ENCODE peak calls at places on chromosome 5, in four cellular contexts. B is GM23338, U is SK-N-SH, Q is neural progenitor cell. V is an unnamed sample.

GRCh38 chr5:159800131-159800830 is 116.0 kb upstream of the ADRA1B start:
- DNase-seq in U (no peak), Q (no peak), B (no peak), V (no peak)

GRCh38 chr5:174501461-174502069 is 222.8 kb upstream of the MSX2 start:
- DNase-seq in U (no peak), B (no peak), Q (peak), V (no peak)

GRCh38 chr5:72600401-72600981 is 93.3 kb upstream of the ZNF366 start:
- DNase-seq in Q (no peak), U (no peak), B (no peak), V (no peak)

GRCh38 chr5:133925269-133925668 is 43.2 kb downstream of the C5orf15 start:
- DNase-seq in B (no peak), U (no peak), Q (no peak), V (no peak)

GRCh38 chr5:100273846-100274580 is 261.2 kb upstream of the FAM174A start:
- DNase-seq in B (no peak), Q (no peak), U (no peak), V (no peak)

GRCh38 chr5:206406-206805 is 11.5 kb downstream of the CCDC127 start:
- DNase-seq in B (no peak), U (no peak), Q (no peak), V (no peak)

GRCh38 chr5:17738461-17738860 is 104.2 kb downstream of the TAF11L14 start:
- DNase-seq in Q (no peak), B (no peak), U (no peak), V (no peak)

GRCh38 chr5:44663991-44664710 is 144.6 kb upstream of the MRPS30 start:
- DNase-seq in B (no peak), U (no peak), Q (no peak), V (no peak)

GRCh38 chr5:160169326-160169725 is 50.1 kb upstream of the PWWP2A start:
- DNase-seq in Q (no peak), B (no peak), U (no peak), V (no peak)

GRCh38 chr5:135053278-135053677 is 19.2 kb upstream of the PITX1 start:
- DNase-seq in U (no peak), Q (no peak), B (no peak), V (peak)

GRCh38 chr5:150723845-150724244 is 23.0 kb upstream of the RBM22 start:
- DNase-seq in Q (no peak), U (no peak), B (no peak), V (no peak)

GRCh38 chr5:157582731-157583580 is 7.4 kb upstream of the ADAM19 start:
- DNase-seq in B (no peak), Q (no peak), U (no peak), V (no peak)

GRCh38 chr5:83714780-83715179 is 5.9 kb downstream of the HAPLN1 start:
- DNase-seq in B (peak), U (no peak), Q (no peak), V (no peak)

GRCh38 chr5:132001647-132002561 is 9.6 kb downstream of the ACSL6 start:
- DNase-seq in Q (peak), U (no peak), B (peak), V (no peak)

GRCh38 chr5:35853652-35854051 is 3.0 kb upstream of the IL7R start:
- DNase-seq in U (no peak), Q (no peak), B (no peak), V (no peak)

GRCh38 chr5:36756848-36757247 is 119.7 kb upstream of the NIPBL start:
- DNase-seq in U (no peak), Q (no peak), B (no peak), V (no peak)

GRCh38 chr5:13976867-13977479 is 32.5 kb upstream of the DNAH5 start:
- DNase-seq in Q (peak), U (peak), B (peak), V (peak)

GRCh38 chr5:54347221-54347865 is 37.0 kb upstream of the ARL15 start:
- DNase-seq in U (no peak), Q (no peak), B (peak), V (peak)

GRCh38 chr5:61409568-61409967 is 77.5 kb downstream of the ZSWIM6 start:
- DNase-seq in Q (no peak), U (peak), B (no peak), V (no peak)

GRCh38 chr5:8650197-8650596 is 781.2 kb downstream of the MTRR start:
- DNase-seq in U (no peak), B (no peak), Q (no peak), V (no peak)

GRCh38 chr5:161446655-161447054 is 99.9 kb downstream of the GABRB2 start:
- DNase-seq in U (no peak), Q (no peak), B (no peak), V (no peak)

GRCh38 chr5:55438931-55439477 is 95.8 kb downstream of the PLPP1 start:
- DNase-seq in B (peak), Q (peak), U (no peak), V (no peak)

GRCh38 chr5:17882760-17883488 is 248.7 kb downstream of the TAF11L14 start:
- DNase-seq in B (peak), U (no peak), Q (peak), V (no peak)

GRCh38 chr5:140018920-140019644 is 24.0 kb downstream of the NRG2 start:
- DNase-seq in U (no peak), B (no peak), Q (no peak), V (no peak)

GRCh38 chr5:125719681-125720676 is 703.2 kb upstream of the GRAMD2B start:
- DNase-seq in Q (peak), B (peak), U (no peak), V (no peak)

GRCh38 chr5:20109326-20109725 is 121.3 kb upstream of the CDH18 start:
- DNase-seq in U (no peak), B (peak), Q (no peak), V (no peak)

GRCh38 chr5:98425626-98426025 is 347.8 kb upstream of the RGMB start:
- DNase-seq in U (no peak), B (no peak), Q (no peak), V (no peak)

GRCh38 chr5:131509811-131510210 is 125.2 kb downstream of the RAPGEF6 start:
- DNase-seq in U (no peak), Q (no peak), B (no peak), V (no peak)

GRCh38 chr5:181205735-181206401 is 872 bp upstream of the TRIM7 start:
- DNase-seq in U (no peak), Q (peak), B (no peak), V (no peak)

GRCh38 chr5:167361841-167362240 is 929.6 kb upstream of the WWC1 start:
- DNase-seq in Q (no peak), U (no peak), B (no peak), V (no peak)

GRCh38 chr5:107813559-107813958 is 142.8 kb upstream of the EFNA5 start:
- DNase-seq in Q (no peak), B (no peak), U (no peak), V (no peak)

GRCh38 chr5:9587135-9587534 is 41.3 kb upstream of the SEMA5A start:
- DNase-seq in Q (no peak), U (no peak), B (no peak), V (no peak)

GRCh38 chr5:97528941-97529340 is 345.9 kb upstream of the RIOK2 start:
- DNase-seq in B (no peak), Q (no peak), U (no peak), V (no peak)

DNA sequence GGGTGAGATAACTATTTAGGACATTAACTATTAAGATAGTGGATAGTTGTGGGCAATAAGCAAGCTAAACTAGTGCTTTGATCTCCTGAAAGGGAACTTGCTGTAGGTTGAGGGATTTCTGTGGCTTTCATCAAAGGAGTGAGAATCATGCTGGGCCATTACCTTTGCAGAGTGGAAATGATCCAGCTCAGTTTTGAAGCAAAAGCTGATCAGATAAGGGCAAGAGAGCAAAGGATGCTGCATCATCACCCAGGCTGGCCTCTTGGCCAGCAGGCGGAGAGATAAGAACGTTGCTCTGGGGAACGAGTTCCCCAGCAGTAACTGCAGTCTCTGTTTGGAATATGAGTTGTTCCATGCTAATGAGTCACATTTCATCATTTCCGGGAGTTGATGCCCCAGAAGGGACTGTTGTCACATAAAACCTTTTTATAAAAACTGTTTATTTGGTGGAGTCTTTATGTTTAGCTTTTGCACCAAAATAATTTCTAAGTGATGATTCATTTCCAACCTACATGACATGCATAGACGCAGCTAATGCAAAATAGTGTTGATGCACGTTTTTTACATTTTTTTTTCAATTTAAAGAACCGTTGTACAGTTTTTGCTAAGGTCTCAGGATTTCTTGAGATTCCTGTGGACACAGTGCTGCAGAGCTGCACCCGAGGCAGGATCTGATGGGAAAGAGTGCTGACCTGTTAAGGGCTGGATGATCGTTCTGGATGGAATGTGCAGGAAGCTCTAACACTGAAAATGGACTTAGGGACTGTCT is 99.3 kb downstream of the ACTBL2 start:
- DNase-seq in U (peak), B (peak), Q (no peak), V (peak)
- H2AFZ ChIP-seq in U (peak), B (peak), Q (no peak), V (peak)

GRCh38 chr5:80867233-80867632 is 92.9 kb upstream of the RASGRF2 start:
- DNase-seq in B (no peak), U (no peak), Q (no peak), V (no peak)
- H3K4me2 ChIP-seq in B (no peak), U (no peak), Q (no peak), V (no peak)

GRCh38 chr5:65102826-65103673 is 334.3 kb downstream of the CWC27 start:
- DNase-seq in U (peak), Q (peak), B (peak), V (peak)

GRCh38 chr5:65103674-65104035 is 334.9 kb downstream of the CWC27 start:
- DNase-seq in U (no peak), B (peak), Q (no peak), V (no peak)

GRCh38 chr5:65102501-65102825 is 333.7 kb downstream of the CWC27 start:
- DNase-seq in B (no peak), U (no peak), Q (no peak), V (no peak)

GRCh38 chr5:65100846-65101678 is 332.3 kb downstream of the CWC27 start:
- DNase-seq in Q (peak), B (peak), U (peak), V (peak)

DNA sequence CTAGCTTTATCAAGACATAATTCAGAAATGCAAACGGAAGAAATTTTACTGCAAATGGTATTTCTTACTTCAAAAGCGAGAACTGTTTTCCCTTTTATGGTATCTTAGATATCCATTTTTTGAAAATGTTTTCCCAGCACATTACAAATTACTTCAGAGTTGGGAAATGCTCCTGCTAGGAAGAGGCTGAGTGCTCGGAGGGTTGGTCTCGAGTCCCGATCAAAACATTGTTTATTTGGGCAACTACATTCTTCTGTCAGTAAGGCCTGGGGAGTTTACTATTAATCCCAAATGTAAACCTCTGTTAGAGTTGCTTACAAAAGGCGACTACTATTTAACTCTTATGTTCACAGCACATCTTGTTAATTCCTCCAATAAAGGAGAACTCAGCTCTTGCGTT is 333.0 kb downstream of the CWC27 start:
- DNase-seq in B (no peak), Q (no peak), U (no peak), V (no peak)
- H3K4me3 ChIP-seq in B (no peak), Q (no peak), U (no peak), V (no peak)

GRCh38 chr5:178740181-178740557 is 9.7 kb upstream of the ZNF354A start:
- DNase-seq in U (no peak), B (no peak), Q (no peak), V (no peak)
- H2AFZ ChIP-seq in U (no peak), B (no peak), Q (no peak), V (no peak)